ENCODE peak calls at places on chromosomes 7 and 10, in nine cellular contexts. U is GM12891; X is NCI-H1092 treated with DMSO at 0.1 percent for 48 hours; R is cerebellar cortex; P is heart left ventricle; C is NCI-H510A treated with DMSO at 0.1 percent for 48 hours; E is Caco-2; L is fibroblast of pulmonary artery; N is CD8-positive, alpha-beta memory T cell. F is an unnamed sample.

GRCh38 chr10:12448340-12448728 is 99.0 kb downstream of the CAMK1D start:
- DNase-seq in P (no peak), L (no peak), U (no peak), N (no peak), C (no peak), X (no peak), R (no peak), E (no peak), F (no peak)

GRCh38 chr10:71372882-71373495 is 23.7 kb upstream of the CDH23 start:
- DNase-seq in R (no peak), N (no peak), P (no peak), X (no peak), C (no peak), L (no peak), U (no peak), E (no peak), F (peak; percentile 34)

GRCh38 chr7:29914180-29914579 is 75.4 kb downstream of the SCRN1 start:
- DNase-seq in N (no peak), X (no peak), C (no peak), R (no peak), P (no peak), U (no peak), L (no peak), E (no peak), F (no peak)

GRCh38 chr10:124149681-124150080 is 56.3 kb upstream of the CHST15 start:
- DNase-seq in P (no peak), X (peak; percentile 79), U (no peak), N (no peak), C (peak; percentile 56), L (no peak), E (no peak), R (no peak), F (no peak)

GRCh38 chr7:74482629-74483401 is 29.1 kb downstream of the GTF2IRD1 start:
- DNase-seq in R (no peak), U (no peak), E (peak; percentile 60), X (no peak), L (peak; percentile 93), P (no peak), C (no peak), N (no peak), F (no peak)

GRCh38 chr10:25390733-25391132 is 215.9 kb downstream of the GPR158 start:
- DNase-seq in E (no peak), P (peak; percentile 30), N (no peak), R (no peak), X (no peak), U (no peak), L (no peak), C (no peak), F (no peak)

GRCh38 chr7:88867158-88867557 is 71.6 kb upstream of the TEX47 start:
- DNase-seq in L (no peak), R (no peak), P (no peak), X (no peak), E (no peak), U (no peak), N (no peak), C (no peak), F (no peak)

GRCh38 chr10:107616463-107617131 is 452.1 kb upstream of the SORCS1 start:
- DNase-seq in L (peak; percentile 50), P (no peak), X (no peak), C (no peak), E (no peak), N (no peak), R (no peak), U (no peak), F (no peak)

GRCh38 chr10:5645375-5645774 is 21.0 kb downstream of the ASB13 start:
- DNase-seq in R (no peak), U (no peak), E (no peak), P (no peak), C (no peak), N (no peak), X (no peak), L (no peak), F (no peak)

GRCh38 chr7:67406941-67407340 is 410.3 kb downstream of the TYW1 start:
- DNase-seq in E (no peak), R (no peak), L (no peak), C (no peak), P (no peak), N (no peak), U (no peak), X (no peak), F (no peak)

GRCh38 chr10:64648915-64649314 is 1127.7 kb downstream of the REEP3 start:
- DNase-seq in R (no peak), X (no peak), U (no peak), P (no peak), N (no peak), C (no peak), E (peak; percentile 49), L (no peak), F (peak; percentile 62)

GRCh38 chr7:28979791-28980190 is 21.7 kb upstream of the TRIL start:
- DNase-seq in C (no peak), N (no peak), L (no peak), P (no peak), E (no peak), R (no peak), X (no peak), U (no peak), F (no peak)

GRCh38 chr7:24786941-24787340 is 29.7 kb upstream of the GSDME start:
- DNase-seq in C (no peak), U (no peak), P (no peak), X (no peak), N (no peak), R (no peak), L (peak; percentile 92), E (no peak), F (peak; percentile 16)

GRCh38 chr7:151386301-151387160 is 23.3 kb downstream of the WDR86 start:
- DNase-seq in P (peak; percentile 48), C (no peak), E (no peak), L (no peak), R (peak; percentile 59), N (peak; percentile 37), U (no peak), X (no peak), F (no peak)

GRCh38 chr10:130171196-130171595 is 35.0 kb downstream of the GLRX3 start:
- DNase-seq in X (no peak), P (no peak), L (no peak), E (no peak), N (no peak), C (no peak), R (no peak), U (no peak), F (no peak)

GRCh38 chr7:48130658-48131108 is 40.6 kb upstream of the ABCA13 start:
- DNase-seq in X (no peak), U (no peak), R (no peak), L (no peak), C (no peak), N (no peak), P (no peak), E (no peak), F (no peak)

GRCh38 chr10:113438660-113439059 is 114.2 kb upstream of the HABP2 start:
- DNase-seq in X (no peak), U (no peak), E (no peak), P (no peak), C (no peak), R (no peak), L (peak; percentile 6), N (no peak), F (no peak)

GRCh38 chr7:42097756-42098155 is 139.3 kb downstream of the GLI3 start:
- DNase-seq in X (no peak), L (peak; percentile 86), R (no peak), E (no peak), N (no peak), C (no peak), P (no peak), U (no peak), F (no peak)

GRCh38 chr7:80453699-80454340 is 58.0 kb downstream of the GNAT3 start:
- DNase-seq in X (peak; percentile 59), L (peak; percentile 60), R (peak; percentile 37), P (no peak), C (peak; percentile 13), E (peak; percentile 13), N (no peak), U (no peak), F (peak; percentile 18)

GRCh38 chr10:119933179-119933578 is 40.6 kb downstream of the SEC23IP start:
- DNase-seq in R (peak; percentile 54), N (no peak), U (no peak), P (no peak), X (no peak), L (peak; percentile 36), E (peak; percentile 43), C (peak; percentile 51), F (no peak)

GRCh38 chr10:131252586-131253276 is 58.8 kb downstream of the TCERG1L start:
- DNase-seq in L (no peak), U (no peak), E (no peak), R (no peak), C (no peak), X (no peak), P (no peak), N (no peak), F (no peak)

GRCh38 chr7:294440-295154 is 4.6 kb downstream of the FOXL3 start:
- DNase-seq in X (no peak), U (no peak), E (no peak), L (no peak), N (no peak), C (no peak), R (no peak), P (no peak), F (no peak)

GRCh38 chr10:9379183-9379582 is 1324.7 kb downstream of the GATA3 start:
- DNase-seq in U (no peak), N (no peak), P (no peak), C (no peak), X (no peak), E (no peak), R (no peak), L (no peak), F (no peak)

GRCh38 chr10:127527891-127528290 is 21.2 kb upstream of the NPS start:
- DNase-seq in N (no peak), E (no peak), L (no peak), P (no peak), U (no peak), C (no peak), R (peak; percentile 8), X (peak; percentile 60), F (peak; percentile 60)

GRCh38 chr7:92766461-92767003 is 69.8 kb downstream of the CDK6 start:
- DNase-seq in R (peak; percentile 53), E (no peak), P (no peak), N (no peak), C (peak; percentile 18), X (peak; percentile 39), L (peak; percentile 70), U (no peak), F (no peak)

GRCh38 chr7:24715171-24715570 is 42.1 kb downstream of the GSDME start:
- DNase-seq in X (no peak), R (no peak), L (no peak), P (no peak), N (no peak), E (no peak), C (no peak), U (no peak), F (no peak)

GRCh38 chr7:84187813-84188212 is 6.8 kb downstream of the SEMA3A start:
- DNase-seq in U (no peak), N (no peak), L (peak; percentile 50), X (no peak), E (no peak), C (no peak), R (no peak), P (no peak), F (no peak)

GRCh38 chr10:114507449-114507848 is 103.1 kb upstream of the AFAP1L2 start:
- DNase-seq in U (no peak), P (peak; percentile 71), X (no peak), C (peak; percentile 77), E (no peak), R (peak; percentile 84), N (no peak), L (no peak), F (no peak)

GRCh38 chr7:27242046-27242579 is 489 bp upstream of the EVX1 start:
- DNase-seq in E (no peak), L (no peak), R (no peak), N (no peak), C (no peak), P (no peak), U (no peak), X (no peak), F (no peak)

GRCh38 chr7:94003446-94004023 is 620 bp downstream of the BET1 start:
- DNase-seq in P (no peak), E (no peak), L (no peak), R (no peak), N (no peak), X (no peak), C (no peak), U (no peak), F (no peak)

GRCh38 chr7:20577362-20578069 is 38.0 kb upstream of the ABCB5 start:
- DNase-seq in P (no peak), R (no peak), X (no peak), L (no peak), C (no peak), E (no peak), U (no peak), N (no peak), F (no peak)